ENCODE peak calls at places on chromosomes 12 and 14, in five cellular contexts. One of them, this sample, is unnamed.

GRCh38 chr12:78470354-78471195 is 394.0 kb upstream of the SYT1 start:
- DNase-seq in retinal pigment epithelial cell: no peak
- DNase-seq in MCF 10A: peak
- DNase-seq in adrenal gland: no peak
- DNase-seq in sigmoid colon: no peak
- DNase-seq in this sample: peak

GRCh38 chr12:69966409-69966808 is 141.4 kb downstream of the MYRFL start:
- DNase-seq in adrenal gland: peak
- DNase-seq in retinal pigment epithelial cell: no peak
- DNase-seq in MCF 10A: peak
- DNase-seq in sigmoid colon: peak
- DNase-seq in this sample: no peak

GRCh38 chr14:92215579-92215978 is 93.8 kb downstream of the CPSF2 start:
- DNase-seq in sigmoid colon: no peak
- DNase-seq in adrenal gland: no peak
- DNase-seq in MCF 10A: peak
- DNase-seq in retinal pigment epithelial cell: no peak
- DNase-seq in this sample: no peak

GRCh38 chr12:55728932-55729591 is at the start of gene CD63:
- DNase-seq in retinal pigment epithelial cell: no peak
- DNase-seq in adrenal gland: peak
- DNase-seq in sigmoid colon: peak
- DNase-seq in MCF 10A: peak
- DNase-seq in this sample: peak

GRCh38 chr12:13583630-13584029 is 387.1 kb downstream of the EMP1 start:
- DNase-seq in adrenal gland: no peak
- DNase-seq in retinal pigment epithelial cell: no peak
- DNase-seq in sigmoid colon: no peak
- DNase-seq in MCF 10A: no peak
- DNase-seq in this sample: no peak

GRCh38 chr12:67431436-67432049 is 162.4 kb downstream of the CAND1 start:
- DNase-seq in sigmoid colon: no peak
- DNase-seq in adrenal gland: no peak
- DNase-seq in MCF 10A: no peak
- DNase-seq in retinal pigment epithelial cell: no peak
- DNase-seq in this sample: no peak

GRCh38 chr12:24025153-24025798 is 75.8 kb upstream of the SOX5 start:
- DNase-seq in adrenal gland: no peak
- DNase-seq in MCF 10A: peak
- DNase-seq in retinal pigment epithelial cell: no peak
- DNase-seq in sigmoid colon: no peak
- DNase-seq in this sample: no peak

GRCh38 chr12:101855364-101855884 is 22.0 kb upstream of the DRAM1 start:
- DNase-seq in adrenal gland: peak
- DNase-seq in retinal pigment epithelial cell: no peak
- DNase-seq in sigmoid colon: no peak
- DNase-seq in MCF 10A: no peak
- DNase-seq in this sample: no peak

GRCh38 chr14:36719823-36720222 is 58.2 kb downstream of the PAX9 start:
- DNase-seq in sigmoid colon: no peak
- DNase-seq in retinal pigment epithelial cell: no peak
- DNase-seq in MCF 10A: no peak
- DNase-seq in adrenal gland: no peak
- DNase-seq in this sample: no peak

GRCh38 chr14:94514351-94514750 is 5.1 kb upstream of the SERPINA12 start:
- DNase-seq in MCF 10A: no peak
- DNase-seq in adrenal gland: no peak
- DNase-seq in retinal pigment epithelial cell: no peak
- DNase-seq in sigmoid colon: no peak
- DNase-seq in this sample: no peak

GRCh38 chr12:104443008-104443407 is 13.7 kb upstream of the CHST11 start:
- DNase-seq in sigmoid colon: no peak
- DNase-seq in adrenal gland: no peak
- DNase-seq in MCF 10A: no peak
- DNase-seq in retinal pigment epithelial cell: no peak
- DNase-seq in this sample: no peak

GRCh38 chr12:101407054-101407437 is 526 bp downstream of the ARL1 start:
- DNase-seq in sigmoid colon: no peak
- DNase-seq in retinal pigment epithelial cell: no peak
- DNase-seq in MCF 10A: peak
- DNase-seq in adrenal gland: no peak
- DNase-seq in this sample: no peak

GRCh38 chr14:103206023-103206481 is 82.8 kb downstream of the TNFAIP2 start:
- DNase-seq in retinal pigment epithelial cell: no peak
- DNase-seq in MCF 10A: no peak
- DNase-seq in sigmoid colon: peak
- DNase-seq in adrenal gland: no peak
- DNase-seq in this sample: no peak

GRCh38 chr12:442235-442884 is 17.4 kb upstream of the B4GALNT3 start:
- DNase-seq in MCF 10A: peak
- DNase-seq in sigmoid colon: peak
- DNase-seq in adrenal gland: peak
- DNase-seq in retinal pigment epithelial cell: no peak
- DNase-seq in this sample: peak

GRCh38 chr12:126768517-126768916 is 1498.5 kb upstream of the TMEM132C start:
- DNase-seq in retinal pigment epithelial cell: no peak
- DNase-seq in adrenal gland: no peak
- DNase-seq in MCF 10A: no peak
- DNase-seq in sigmoid colon: no peak
- DNase-seq in this sample: no peak

GRCh38 chr12:110316861-110317260 is 35.8 kb downstream of the ATP2A2 start:
- DNase-seq in sigmoid colon: no peak
- DNase-seq in retinal pigment epithelial cell: no peak
- DNase-seq in adrenal gland: no peak
- DNase-seq in MCF 10A: peak
- DNase-seq in this sample: no peak

GRCh38 chr12:7322599-7322998 is 18.7 kb downstream of the ACSM4 start:
- DNase-seq in adrenal gland: no peak
- DNase-seq in retinal pigment epithelial cell: no peak
- DNase-seq in MCF 10A: no peak
- DNase-seq in sigmoid colon: no peak
- DNase-seq in this sample: no peak

GRCh38 chr12:7324176-7324575 is 20.3 kb downstream of the ACSM4 start:
- DNase-seq in retinal pigment epithelial cell: no peak
- DNase-seq in adrenal gland: no peak
- DNase-seq in MCF 10A: no peak
- DNase-seq in sigmoid colon: no peak
- DNase-seq in this sample: no peak

DNA sequence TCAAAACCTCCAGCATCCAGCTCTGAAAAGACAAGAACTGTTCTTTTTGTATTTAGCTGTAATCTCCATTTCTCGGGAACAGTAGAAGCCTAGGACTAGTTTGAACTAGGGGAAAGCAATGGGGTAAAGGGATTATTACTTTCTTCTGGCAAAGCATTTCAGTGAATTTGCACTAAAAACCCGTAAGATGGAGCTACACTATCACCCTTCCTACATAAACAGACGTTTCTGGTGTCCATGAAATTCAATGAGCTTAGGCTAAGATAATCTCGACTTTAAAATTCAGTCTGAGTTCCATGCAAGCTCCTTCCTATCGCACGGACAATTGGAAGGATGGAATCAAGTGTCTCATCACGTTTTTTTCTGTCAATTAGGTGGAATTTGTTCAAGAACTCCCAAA is 24.0 kb downstream of the ACSM4 start:
- DNase-seq in sigmoid colon: no peak
- DNase-seq in MCF 10A: no peak
- DNase-seq in retinal pigment epithelial cell: no peak
- DNase-seq in adrenal gland: no peak
- DNase-seq in this sample: no peak
- TF ChIP-seq CTCF in sigmoid colon: no peak
- TF ChIP-seq CTCF in MCF 10A: no peak
- TF ChIP-seq CTCF in retinal pigment epithelial cell: no peak
- TF ChIP-seq CTCF in adrenal gland: no peak
- TF ChIP-seq CTCF in this sample: no peak

DNA sequence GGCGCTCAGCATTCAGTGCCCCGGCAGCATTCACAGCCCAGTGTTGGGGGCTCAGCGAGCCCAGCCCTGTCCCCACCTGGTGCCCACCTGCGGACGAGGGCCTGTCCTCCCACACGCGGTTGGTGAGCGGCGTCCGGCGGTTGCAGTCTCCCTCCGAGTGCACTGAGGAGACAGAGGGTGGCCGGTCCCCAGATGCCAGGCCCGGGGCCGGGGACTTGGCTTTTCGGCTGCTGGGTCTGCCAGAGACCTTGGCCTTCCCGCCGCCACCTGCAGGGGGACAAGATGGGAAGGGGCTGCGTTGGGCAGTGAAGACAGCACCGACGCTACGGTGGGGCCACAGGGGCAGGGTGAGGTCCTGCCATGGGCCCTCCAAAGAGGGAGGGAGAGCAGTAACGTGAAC is 31.2 kb downstream of the RFLNA start:
- DNase-seq in sigmoid colon: no peak
- DNase-seq in MCF 10A: no peak
- DNase-seq in adrenal gland: no peak
- DNase-seq in retinal pigment epithelial cell: no peak
- DNase-seq in this sample: peak
- TF ChIP-seq CTCF in sigmoid colon: no peak
- TF ChIP-seq CTCF in MCF 10A: no peak
- TF ChIP-seq CTCF in adrenal gland: no peak
- TF ChIP-seq CTCF in retinal pigment epithelial cell: no peak
- TF ChIP-seq CTCF in this sample: peak

GRCh38 chr14:63205281-63205575 is 985 bp downstream of the RHOJ start:
- DNase-seq in adrenal gland: no peak
- DNase-seq in sigmoid colon: no peak
- DNase-seq in MCF 10A: no peak
- DNase-seq in retinal pigment epithelial cell: no peak
- DNase-seq in this sample: no peak

GRCh38 chr14:63203015-63203414 is 1.2 kb upstream of the RHOJ start:
- DNase-seq in sigmoid colon: no peak
- DNase-seq in adrenal gland: no peak
- DNase-seq in MCF 10A: no peak
- DNase-seq in retinal pigment epithelial cell: no peak
- DNase-seq in this sample: no peak

GRCh38 chr14:63205850-63206249 is 1.6 kb downstream of the RHOJ start:
- DNase-seq in adrenal gland: no peak
- DNase-seq in retinal pigment epithelial cell: no peak
- DNase-seq in sigmoid colon: no peak
- DNase-seq in MCF 10A: no peak
- DNase-seq in this sample: no peak

GRCh38 chr14:63203618-63204406 is 431 bp upstream of the RHOJ start:
- DNase-seq in sigmoid colon: peak
- DNase-seq in adrenal gland: peak
- DNase-seq in MCF 10A: peak
- DNase-seq in retinal pigment epithelial cell: peak
- DNase-seq in this sample: peak

GRCh38 chr14:63204407-63205280 is at the start of gene RHOJ:
- DNase-seq in sigmoid colon: peak
- DNase-seq in adrenal gland: no peak
- DNase-seq in retinal pigment epithelial cell: no peak
- DNase-seq in MCF 10A: no peak
- DNase-seq in this sample: peak
- TF ChIP-seq CTCF in sigmoid colon: no peak
- TF ChIP-seq CTCF in adrenal gland: no peak
- TF ChIP-seq CTCF in retinal pigment epithelial cell: no peak
- TF ChIP-seq CTCF in MCF 10A: no peak
- TF ChIP-seq CTCF in this sample: no peak

DNA sequence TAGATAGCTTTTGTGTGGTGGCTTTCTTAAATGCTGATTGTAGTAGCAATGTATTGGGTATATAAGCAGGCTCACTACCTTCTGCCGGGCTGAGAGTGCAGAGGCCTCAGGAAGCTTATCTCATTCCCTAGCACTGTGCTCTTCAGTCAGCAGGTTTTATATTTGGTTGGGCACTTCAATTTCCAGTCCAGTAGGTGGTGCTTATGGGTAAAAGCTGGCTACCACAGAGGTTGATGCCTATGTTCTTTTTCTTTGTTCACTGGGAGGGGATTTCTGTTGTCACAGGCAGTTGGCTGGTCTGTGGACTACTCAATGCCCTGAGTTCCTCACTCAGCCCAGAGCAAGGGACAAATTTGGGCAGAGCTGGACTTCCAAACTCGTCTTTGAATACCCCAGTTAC is 43.0 kb upstream of the GLIPR1 start:
- DNase-seq in adrenal gland: no peak
- DNase-seq in MCF 10A: peak
- DNase-seq in sigmoid colon: no peak
- DNase-seq in retinal pigment epithelial cell: no peak
- DNase-seq in this sample: no peak
- TF ChIP-seq CTCF in adrenal gland: peak
- TF ChIP-seq CTCF in MCF 10A: peak
- TF ChIP-seq CTCF in sigmoid colon: no peak
- TF ChIP-seq CTCF in retinal pigment epithelial cell: peak
- TF ChIP-seq CTCF in this sample: no peak

GRCh38 chr14:22264759-22265158 is 324.3 kb downstream of the DAD1 start:
- DNase-seq in MCF 10A: no peak
- DNase-seq in retinal pigment epithelial cell: no peak
- DNase-seq in adrenal gland: no peak
- DNase-seq in sigmoid colon: no peak
- DNase-seq in this sample: no peak

GRCh38 chr14:22266683-22267082 is 322.3 kb downstream of the DAD1 start:
- DNase-seq in adrenal gland: no peak
- DNase-seq in retinal pigment epithelial cell: no peak
- DNase-seq in sigmoid colon: no peak
- DNase-seq in MCF 10A: no peak
- DNase-seq in this sample: no peak

GRCh38 chr14:22263961-22264360 is 325.1 kb downstream of the DAD1 start:
- DNase-seq in adrenal gland: no peak
- DNase-seq in retinal pigment epithelial cell: no peak
- DNase-seq in MCF 10A: no peak
- DNase-seq in sigmoid colon: no peak
- DNase-seq in this sample: no peak

GRCh38 chr14:22266141-22266442 is 322.9 kb downstream of the DAD1 start:
- DNase-seq in sigmoid colon: no peak
- DNase-seq in MCF 10A: peak
- DNase-seq in retinal pigment epithelial cell: peak
- DNase-seq in adrenal gland: no peak
- DNase-seq in this sample: no peak

DNA sequence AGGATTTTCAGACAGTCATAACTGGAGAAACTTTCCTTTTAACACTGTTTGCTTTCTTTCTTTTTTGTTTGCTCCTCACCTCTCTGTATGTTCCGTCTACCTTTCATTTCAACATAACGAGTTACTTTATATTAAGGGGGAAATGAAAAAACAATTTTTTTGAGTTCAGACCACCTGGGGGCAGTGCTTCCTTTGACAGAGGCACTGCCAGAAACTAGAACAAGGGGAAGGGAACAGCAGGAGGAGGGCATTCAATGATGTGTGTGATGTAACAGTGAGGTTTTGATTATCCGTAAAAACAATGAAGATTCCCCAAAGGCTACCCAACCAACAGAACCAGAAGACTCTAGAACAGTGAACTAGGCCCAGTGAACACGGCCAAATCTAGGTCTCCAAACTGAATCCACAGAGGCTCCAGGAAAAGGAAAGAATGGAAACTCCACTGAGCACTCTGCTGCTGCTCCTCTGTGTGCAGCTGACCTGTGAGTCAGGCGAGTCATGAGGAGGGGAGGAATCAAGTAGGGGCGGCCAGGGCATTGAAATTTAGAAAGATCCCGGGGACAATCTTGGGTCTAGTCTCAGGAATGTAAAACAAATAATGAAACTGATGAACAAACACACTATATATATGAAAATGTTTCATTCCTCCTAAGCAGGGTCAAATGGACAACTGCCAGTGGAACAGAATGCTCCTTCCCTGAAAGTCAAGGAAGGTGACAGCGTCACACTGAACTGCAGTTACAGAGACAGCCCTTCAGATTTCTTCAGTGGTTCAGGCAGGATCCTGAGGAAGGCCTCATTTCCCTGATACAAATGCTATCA is 323.5 kb downstream of the DAD1 start:
- DNase-seq in MCF 10A: no peak
- DNase-seq in sigmoid colon: no peak
- DNase-seq in retinal pigment epithelial cell: no peak
- DNase-seq in adrenal gland: peak
- DNase-seq in this sample: no peak
- TF ChIP-seq CTCF in MCF 10A: no peak
- TF ChIP-seq CTCF in sigmoid colon: no peak
- TF ChIP-seq CTCF in retinal pigment epithelial cell: peak
- TF ChIP-seq CTCF in adrenal gland: no peak
- TF ChIP-seq CTCF in this sample: no peak

GRCh38 chr14:89015016-89015415 is 190.6 kb downstream of the TTC8 start:
- DNase-seq in MCF 10A: peak
- DNase-seq in adrenal gland: no peak
- DNase-seq in retinal pigment epithelial cell: no peak
- DNase-seq in sigmoid colon: no peak
- DNase-seq in this sample: no peak
- TF ChIP-seq CTCF in MCF 10A: no peak
- TF ChIP-seq CTCF in adrenal gland: no peak
- TF ChIP-seq CTCF in retinal pigment epithelial cell: peak
- TF ChIP-seq CTCF in sigmoid colon: no peak
- TF ChIP-seq CTCF in this sample: no peak